ENCODE peak calls at places on chromosomes 7 and 10, in six cellular contexts. O, U, S, B, W and A are unnamed samples. For H3K36me3, the result is how much of the 10 kb centered on the place peaks cover.

GRCh38 chr7:71393661-71394060 is 261.7 kb downstream of the GALNT17 start:
- DNase-seq in O (no peak), S (no peak), B (no peak), W (no peak), U (no peak), A (no peak)

GRCh38 chr10:50312464-50313437 is 61.4 kb upstream of the ASAH2 start:
- DNase-seq in W (peak), U (no peak), B (peak), O (no peak), S (no peak), A (no peak)

GRCh38 chr7:1340031-1340430 is 107.4 kb downstream of the UNCX start:
- DNase-seq in W (no peak), S (no peak), O (no peak), U (no peak), B (no peak), A (no peak)

GRCh38 chr7:83947260-83947659 is 247.3 kb downstream of the SEMA3A start:
- DNase-seq in B (no peak), U (no peak), S (no peak), O (no peak), W (peak), A (no peak)

GRCh38 chr7:154587812-154588211 is 415.1 kb downstream of the PAXIP1 start:
- DNase-seq in W (no peak), O (no peak), U (no peak), B (no peak), S (no peak), A (no peak)

GRCh38 chr10:89100680-89101079 is 106.4 kb downstream of the CH25H start:
- DNase-seq in S (no peak), O (no peak), W (no peak), U (no peak), B (peak), A (no peak)

GRCh38 chr7:39259391-39260003 is 281.8 kb downstream of the POU6F2 start:
- DNase-seq in S (no peak), U (no peak), O (no peak), W (no peak), B (no peak), A (no peak)

GRCh38 chr7:45178241-45179225 is 20.9 kb downstream of the RAMP3 start:
- DNase-seq in O (no peak), S (peak), W (no peak), U (no peak), B (no peak), A (no peak)

GRCh38 chr10:61835069-61835908 is 66.2 kb upstream of the ARID5B start:
- DNase-seq in O (no peak), S (no peak), W (peak), B (peak), U (no peak), A (peak)

GRCh38 chr7:102828291-102828690 is 79.5 kb downstream of the FAM185A start:
- DNase-seq in O (no peak), U (no peak), S (no peak), B (no peak), W (peak), A (no peak)

GRCh38 chr10:122310311-122311050 is 39.4 kb downstream of the BTBD16 start:
- DNase-seq in S (peak), W (no peak), U (no peak), O (no peak), B (no peak), A (peak)

GRCh38 chr7:47379629-47380324 is 202.1 kb downstream of the TNS3 start:
- DNase-seq in S (no peak), W (peak), B (peak), O (peak), U (peak), A (peak)

GRCh38 chr10:88254091-88254490 is 329.0 kb downstream of the RNLS start:
- DNase-seq in W (peak), U (no peak), O (no peak), S (no peak), B (peak), A (peak)

GRCh38 chr7:74023037-74023436 is 4.9 kb upstream of the ELN start:
- DNase-seq in W (peak), O (peak), B (peak), U (no peak), S (no peak), A (peak)
- H3K27ac ChIP-seq in W (no peak), O (no peak), B (no peak), U (peak), S (no peak), A (no peak)

GRCh38 chr10:118925404-118925803 is 104.1 kb upstream of the NANOS1 start:
- DNase-seq in W (no peak), B (no peak), O (no peak), S (no peak), U (no peak), A (no peak)
- TF ChIP-seq CTCF in W (no peak), B (no peak), O (no peak), S (no peak), U (no peak), A (no peak)

DNA sequence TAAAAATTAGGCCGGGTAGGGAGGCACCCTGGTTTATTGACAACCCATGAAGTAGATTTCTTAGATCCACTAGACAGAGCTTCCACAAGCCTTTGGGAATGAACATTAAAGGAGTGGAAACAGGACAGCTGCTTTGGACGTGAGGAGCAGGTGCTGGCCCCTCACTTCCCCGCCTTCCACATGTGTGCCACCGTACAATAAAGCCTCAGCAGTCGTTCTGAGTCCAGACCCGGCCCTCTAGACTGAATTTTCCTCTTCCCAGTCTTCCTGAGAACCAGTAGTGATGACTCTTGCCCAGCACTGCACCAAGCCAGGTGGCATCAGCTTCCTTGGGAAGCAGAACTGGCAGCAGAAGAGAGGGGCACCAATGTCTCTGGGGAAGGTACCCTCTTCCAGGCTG is 282.4 kb downstream of the CELF2 start:
- DNase-seq in U (no peak), S (no peak), B (no peak), W (no peak), O (no peak), A (no peak)
- H3K36me3 ChIP-seq in U (under half), S (under half), B (under half), W (under half), O (under half), A (under half)

DNA sequence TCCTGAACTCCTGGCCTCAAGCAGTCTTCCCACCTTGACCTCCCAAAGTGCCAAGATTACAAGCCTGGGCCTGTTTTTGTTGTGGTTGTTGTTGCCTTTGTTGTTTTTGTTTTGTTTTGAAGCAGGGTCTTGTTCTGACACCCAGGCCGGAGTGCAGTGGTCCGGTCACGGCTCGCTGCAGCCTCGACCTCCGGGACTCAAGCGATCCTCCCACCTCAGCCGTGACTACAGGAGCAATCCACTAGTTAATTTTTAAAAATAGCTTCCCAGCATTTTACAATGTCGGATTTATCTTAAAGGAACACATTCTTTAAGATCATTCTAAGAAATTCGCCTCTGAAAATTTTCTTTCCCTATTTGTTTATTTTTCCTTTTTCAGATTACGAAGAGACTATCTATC is 27.7 kb upstream of the AP5Z1 start:
- DNase-seq in O (no peak), B (no peak), W (no peak), U (no peak), S (no peak), A (no peak)
- H3K27ac ChIP-seq in O (peak), B (no peak), W (no peak), U (no peak), S (peak), A (no peak)